ENCODE peak calls at places on chromosome 3, in ten cellular contexts. C, M, I, K, L, W, U, H, A and P are unnamed samples.

GRCh38 chr3:138457863-138458735 is 23.7 kb downstream of the ESYT3 start:
- DNase-seq in C (no peak), M (no peak), I (no peak), K (no peak), L (no peak), W (no peak), U (no peak), H (peak), A (no peak), P (no peak)

GRCh38 chr3:39501982-39502837 is 34.7 kb downstream of the MOBP start:
- DNase-seq in C (no peak), M (no peak), I (no peak), K (no peak), L (no peak), W (no peak), U (no peak), H (no peak), A (peak), P (no peak)

GRCh38 chr3:141279074-141279945 is 47.7 kb downstream of the PXYLP1 start:
- DNase-seq in C (peak), M (peak), I (peak), K (peak), L (no peak), W (peak), U (peak), H (no peak), A (no peak), P (no peak)

GRCh38 chr3:20105513-20106280 is 65.5 kb downstream of the KAT2B start:
- DNase-seq in C (no peak), M (no peak), I (no peak), K (no peak), L (no peak), W (no peak), U (no peak), H (no peak), A (no peak), P (no peak)

GRCh38 chr3:52056521-52056967 is at the start of gene DUSP7:
- DNase-seq in C (peak), M (peak), I (peak), K (peak), L (peak), W (peak), U (peak), H (peak), A (peak), P (no peak)

GRCh38 chr3:78728406-78729145 is 1039.2 kb downstream of the ROBO1 start:
- DNase-seq in C (peak), M (no peak), I (peak), K (peak), L (no peak), W (peak), U (no peak), H (peak), A (peak), P (no peak)

GRCh38 chr3:46676601-46677071 is 16.8 kb downstream of the ALS2CL start:
- DNase-seq in C (no peak), M (no peak), I (no peak), K (no peak), L (no peak), W (no peak), U (no peak), H (no peak), A (no peak), P (peak)

GRCh38 chr3:20846792-20847191 is 660.8 kb upstream of the SGO1 start:
- DNase-seq in C (no peak), M (no peak), I (no peak), K (no peak), L (no peak), W (no peak), U (no peak), H (no peak), A (no peak), P (no peak)

GRCh38 chr3:45434996-45435395 is 46.6 kb downstream of the LARS2 start:
- DNase-seq in C (no peak), M (no peak), I (no peak), K (no peak), L (no peak), W (no peak), U (no peak), H (no peak), A (no peak), P (no peak)

GRCh38 chr3:173750095-173750494 is 352.6 kb downstream of the NLGN1 start:
- DNase-seq in C (peak), M (no peak), I (peak), K (peak), L (no peak), W (peak), U (no peak), H (no peak), A (no peak), P (no peak)

GRCh38 chr3:179565496-179565895 is 2.8 kb downstream of the ACTL6A start:
- DNase-seq in C (no peak), M (peak), I (no peak), K (no peak), L (no peak), W (no peak), U (peak), H (no peak), A (no peak), P (no peak)

GRCh38 chr3:138943724-138944131 is 3.2 kb downstream of the FOXL2 start:
- DNase-seq in C (no peak), M (no peak), I (peak), K (no peak), L (no peak), W (no peak), U (no peak), H (peak), A (no peak), P (no peak)

GRCh38 chr3:99128740-99129505 is 227.4 kb upstream of the DCBLD2 start:
- DNase-seq in C (peak), M (no peak), I (peak), K (peak), L (no peak), W (peak), U (no peak), H (no peak), A (no peak), P (no peak)

GRCh38 chr3:34155666-34156065 is 357.2 kb downstream of the PDCD6IP start:
- DNase-seq in C (no peak), M (no peak), I (no peak), K (no peak), L (no peak), W (no peak), U (peak), H (no peak), A (no peak), P (no peak)

GRCh38 chr3:50372349-50372748 is 13.0 kb upstream of the TMEM115 start:
- DNase-seq in C (no peak), M (no peak), I (no peak), K (no peak), L (no peak), W (no peak), U (no peak), H (no peak), A (peak), P (no peak)

GRCh38 chr3:112751564-112751963 is 95.1 kb downstream of the CD200R1L start:
- DNase-seq in C (no peak), M (no peak), I (no peak), K (no peak), L (no peak), W (no peak), U (no peak), H (no peak), A (no peak), P (no peak)

GRCh38 chr3:129619726-129620162 is 13.3 kb upstream of the PLXND1 start:
- DNase-seq in C (no peak), M (no peak), I (no peak), K (no peak), L (no peak), W (no peak), U (no peak), H (no peak), A (no peak), P (peak)

GRCh38 chr3:34275811-34276210 is 477.4 kb downstream of the PDCD6IP start:
- DNase-seq in C (no peak), M (no peak), I (no peak), K (no peak), L (no peak), W (no peak), U (no peak), H (no peak), A (no peak), P (no peak)

GRCh38 chr3:65672876-65673815 is 365.6 kb downstream of the MAGI1 start:
- DNase-seq in C (peak), M (peak), I (peak), K (peak), L (peak), W (peak), U (peak), H (peak), A (peak), P (no peak)

GRCh38 chr3:147521646-147522045 is 112.5 kb downstream of the ZIC1 start:
- DNase-seq in C (peak), M (no peak), I (peak), K (peak), L (no peak), W (peak), U (no peak), H (no peak), A (no peak), P (no peak)

GRCh38 chr3:66797916-66798560 is 200.1 kb upstream of the KBTBD8 start:
- DNase-seq in C (peak), M (no peak), I (peak), K (peak), L (no peak), W (peak), U (no peak), H (peak), A (peak), P (no peak)

GRCh38 chr3:58487140-58487886 is 4.6 kb upstream of the KCTD6 start:
- DNase-seq in C (peak), M (no peak), I (peak), K (peak), L (no peak), W (peak), U (no peak), H (no peak), A (no peak), P (no peak)

DNA sequence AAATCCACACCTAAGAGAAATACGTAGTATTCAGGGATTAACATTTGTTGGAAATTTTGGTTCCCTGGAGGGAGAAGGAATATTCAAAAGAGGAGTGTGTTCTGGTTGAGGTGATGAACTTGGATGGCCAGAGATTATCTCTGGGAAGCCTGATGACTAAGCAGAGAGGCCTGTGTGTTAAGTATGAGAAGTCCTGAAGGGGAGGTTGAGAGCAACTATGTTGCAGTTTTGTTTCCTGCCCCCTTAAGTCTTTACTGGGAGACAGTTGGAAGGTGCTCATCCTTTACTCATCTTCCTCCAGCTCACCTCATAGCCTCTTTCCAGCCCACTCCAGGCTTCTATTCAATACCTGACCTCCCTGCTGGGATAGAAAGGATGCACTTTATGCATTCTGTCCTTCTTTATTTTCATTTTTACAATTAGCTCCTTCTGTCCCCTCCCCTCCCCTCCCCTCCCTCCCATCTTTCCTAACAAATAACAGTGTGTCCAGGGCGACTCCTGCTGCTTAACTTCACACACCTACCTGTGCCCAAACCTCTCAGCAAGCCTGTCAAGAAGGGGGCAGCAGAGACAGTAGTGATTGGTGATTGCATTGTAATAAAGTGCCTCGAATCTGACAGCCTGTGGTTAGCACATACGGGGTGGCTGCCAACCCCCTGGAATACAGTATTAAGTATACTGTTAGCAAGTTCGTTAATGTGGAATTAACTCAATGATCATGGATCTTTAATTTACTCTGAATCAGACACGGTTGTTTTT is 11.9 kb downstream of the RAP2B start:
- DNase-seq in C (peak), M (no peak), I (peak), K (peak), L (no peak), W (peak), U (peak), H (peak), A (no peak), P (no peak)
- TF ChIP-seq CTCF in C (peak), M (no peak), I (no peak), K (no peak), L (no peak), W (no peak), U (peak), H (peak), A (no peak), P (no peak)

GRCh38 chr3:31462050-31462569 is 70.6 kb upstream of the STT3B start:
- DNase-seq in C (no peak), M (peak), I (no peak), K (peak), L (no peak), W (no peak), U (peak), H (peak), A (peak), P (no peak)
- TF ChIP-seq CTCF in C (no peak), M (no peak), I (no peak), K (no peak), L (no peak), W (no peak), U (peak), H (peak), A (peak), P (no peak)

DNA sequence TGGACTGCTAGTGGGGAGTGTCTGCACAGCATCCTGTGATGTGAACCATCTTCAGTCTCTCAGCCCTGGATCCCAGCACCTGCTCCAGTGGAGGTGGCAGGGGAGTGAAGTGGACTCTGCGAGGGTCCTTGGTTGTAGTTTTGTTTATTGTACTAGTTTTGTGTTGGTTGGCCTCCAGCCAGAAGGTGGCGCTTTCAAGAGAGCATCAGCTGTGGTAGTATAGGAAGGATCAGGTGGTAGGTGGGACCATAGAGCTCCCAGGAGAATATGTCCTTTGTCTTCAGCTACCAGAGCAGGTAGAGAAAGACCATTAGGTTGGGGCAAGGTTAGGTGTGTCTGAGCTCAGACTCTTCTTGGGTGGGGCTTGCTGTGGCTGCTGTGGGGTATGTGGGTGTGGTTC is 20.9 kb downstream of the NEK11 start:
- DNase-seq in C (no peak), M (no peak), I (no peak), K (no peak), L (no peak), W (no peak), U (peak), H (peak), A (no peak), P (no peak)
- TF ChIP-seq CTCF in C (no peak), M (no peak), I (no peak), K (no peak), L (no peak), W (no peak), U (peak), H (peak), A (no peak), P (peak)

GRCh38 chr3:169058681-169059080 is 604.8 kb downstream of the MECOM start:
- DNase-seq in C (no peak), M (no peak), I (no peak), K (no peak), L (no peak), W (no peak), U (no peak), H (no peak), A (no peak), P (no peak)

GRCh38 chr3:169060037-169060436 is 603.5 kb downstream of the MECOM start:
- DNase-seq in C (no peak), M (no peak), I (no peak), K (peak), L (no peak), W (peak), U (no peak), H (no peak), A (no peak), P (no peak)
- TF ChIP-seq CTCF in C (peak), M (no peak), I (no peak), K (peak), L (no peak), W (no peak), U (no peak), H (peak), A (no peak), P (peak)

GRCh38 chr3:189598530-189598929 is 32.7 kb upstream of the TP63 start:
- DNase-seq in C (no peak), M (no peak), I (no peak), K (no peak), L (no peak), W (no peak), U (no peak), H (no peak), A (no peak), P (no peak)

GRCh38 chr3:189588818-189589569 is 42.2 kb upstream of the TP63 start:
- DNase-seq in C (no peak), M (no peak), I (no peak), K (no peak), L (no peak), W (no peak), U (no peak), H (no peak), A (no peak), P (no peak)

GRCh38 chr3:189597918-189598317 is 33.3 kb upstream of the TP63 start:
- DNase-seq in C (no peak), M (no peak), I (no peak), K (no peak), L (no peak), W (no peak), U (no peak), H (no peak), A (no peak), P (no peak)

GRCh38 chr3:189590223-189590622 is 41.0 kb upstream of the TP63 start:
- DNase-seq in C (no peak), M (no peak), I (no peak), K (no peak), L (no peak), W (no peak), U (no peak), H (no peak), A (no peak), P (no peak)

GRCh38 chr3:189593581-189593980 is 37.6 kb upstream of the TP63 start:
- DNase-seq in C (peak), M (no peak), I (peak), K (peak), L (no peak), W (peak), U (no peak), H (no peak), A (no peak), P (no peak)
- TF ChIP-seq CTCF in C (no peak), M (no peak), I (no peak), K (no peak), L (no peak), W (no peak), U (no peak), H (no peak), A (no peak), P (no peak)

GRCh38 chr3:134312873-134313838 is 61.1 kb downstream of the AMOTL2 start:
- DNase-seq in C (peak), M (no peak), I (peak), K (peak), L (peak), W (peak), U (no peak), H (peak), A (peak), P (peak)
- TF ChIP-seq CTCF in C (no peak), M (peak), I (peak), K (peak), L (peak), W (peak), U (no peak), H (peak), A (peak), P (peak)

GRCh38 chr3:97959863-97960262 is 12.4 kb downstream of the RIOX2 start:
- DNase-seq in C (no peak), M (no peak), I (no peak), K (no peak), L (no peak), W (no peak), U (no peak), H (no peak), A (no peak), P (no peak)
- TF ChIP-seq CTCF in C (no peak), M (no peak), I (no peak), K (no peak), L (no peak), W (no peak), U (no peak), H (no peak), A (no peak), P (no peak)